ENCODE peak calls at places on chromosomes 11 and 22, in nine cellular contexts. L is A549; J is body of pancreas; R is neural progenitor cell; A is CD8-positive, alpha-beta T cell; S is esophagus squamous epithelium; E is adrenal gland; Y is ovary; B is GM23338. D is an unnamed sample.

GRCh38 chr11:126157326-126158030 is 54.0 kb downstream of the RPUSD4 start:
- DNase-seq in L (no peak), J (no peak), R (no peak), A (no peak), S (no peak), E (no peak), Y (peak; percentile 4), B (no peak), D (no peak)

GRCh38 chr11:71305451-71306125 is 53.2 kb upstream of the SHANK2 start:
- DNase-seq in L (no peak), J (no peak), R (no peak), A (no peak), S (no peak), E (no peak), Y (peak; percentile 6), B (no peak), D (no peak)

GRCh38 chr11:124970925-124971324 is 16.9 kb downstream of the CCDC15 start:
- DNase-seq in L (peak; percentile 32), J (no peak), R (peak; percentile 48), A (no peak), S (no peak), E (no peak), Y (no peak), B (peak; percentile 78), D (peak; percentile 57)

GRCh38 chr22:35431483-35432205 is 31.7 kb downstream of the MCM5 start:
- DNase-seq in L (no peak), J (no peak), R (no peak), A (no peak), S (no peak), E (no peak), Y (no peak), B (no peak), D (no peak)

GRCh38 chr11:86069408-86070086 is 663 bp upstream of the PICALM start:
- DNase-seq in L (peak; percentile 86), J (peak; percentile 24), R (no peak), A (no peak), S (no peak), E (peak; percentile 23), Y (no peak), B (peak; percentile 79), D (peak; percentile 75)

GRCh38 chr22:27724706-27725105 is 76.8 kb downstream of the MN1 start:
- DNase-seq in L (no peak), J (no peak), R (no peak), A (no peak), S (no peak), E (no peak), Y (no peak), B (no peak), D (no peak)

GRCh38 chr11:825366-826231 is 2.1 kb upstream of the CRACR2B start:
- DNase-seq in L (no peak), J (peak; percentile 88), R (no peak), A (no peak), S (no peak), E (no peak), Y (no peak), B (no peak), D (no peak)

GRCh38 chr11:125110996-125111340 is 458 bp downstream of the TMEM218 start:
- DNase-seq in L (peak; percentile 5), J (no peak), R (no peak), A (no peak), S (no peak), E (no peak), Y (no peak), B (peak; percentile 38), D (no peak)

DNA sequence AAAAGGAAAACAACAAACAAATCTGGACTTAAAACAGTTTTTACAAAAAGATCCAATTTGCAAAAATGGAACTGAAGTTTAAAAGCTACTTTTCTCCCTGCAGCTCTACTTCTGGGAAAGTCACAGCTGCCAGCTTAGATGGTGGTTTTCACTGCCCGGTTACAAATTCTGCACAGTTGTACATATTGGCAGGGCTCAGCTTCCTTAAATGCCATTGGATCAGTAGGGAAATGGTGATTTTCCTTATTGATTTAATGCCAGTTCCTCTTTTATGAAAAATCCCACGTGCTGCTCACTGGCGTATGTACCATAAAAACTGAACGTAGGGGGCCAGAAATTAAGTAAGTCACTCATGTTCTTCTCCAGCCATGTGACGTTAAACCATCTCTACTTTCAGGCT is 22.8 kb downstream of the GRAP2 start:
- DNase-seq in L (no peak), J (peak; percentile 39), R (no peak), A (no peak), S (no peak), E (no peak), Y (no peak), B (no peak), D (no peak)
- H3K27ac ChIP-seq in L (no peak overlapping the region), J (no peak overlapping the region), R (no peak overlapping the region), A (no peak overlapping the region), S (no peak overlapping the region), E (no peak overlapping the region), Y (no peak overlapping the region), B (no peak overlapping the region), D (no peak overlapping the region)

GRCh38 chr11:62394825-62395538 is 23.9 kb upstream of the SCGB1A1 start:
- DNase-seq in L (peak; percentile 83), J (peak; percentile 80), R (peak; percentile 87), A (peak; percentile 41), S (no peak), E (peak; percentile 76), Y (peak; percentile 83), B (peak; percentile 89), D (peak; percentile 87)

GRCh38 chr11:62392506-62392905 is 26.3 kb upstream of the SCGB1A1 start:
- DNase-seq in L (no peak), J (no peak), R (no peak), A (no peak), S (no peak), E (no peak), Y (no peak), B (no peak), D (no peak)

GRCh38 chr11:62391642-62392425 is 27.0 kb upstream of the SCGB1A1 start:
- DNase-seq in L (no peak), J (no peak), R (no peak), A (no peak), S (no peak), E (no peak), Y (no peak), B (peak; percentile 63), D (no peak)

GRCh38 chr11:62393735-62394134 is 25.1 kb upstream of the SCGB1A1 start:
- DNase-seq in L (no peak), J (no peak), R (no peak), A (no peak), S (no peak), E (no peak), Y (no peak), B (no peak), D (no peak)

DNA sequence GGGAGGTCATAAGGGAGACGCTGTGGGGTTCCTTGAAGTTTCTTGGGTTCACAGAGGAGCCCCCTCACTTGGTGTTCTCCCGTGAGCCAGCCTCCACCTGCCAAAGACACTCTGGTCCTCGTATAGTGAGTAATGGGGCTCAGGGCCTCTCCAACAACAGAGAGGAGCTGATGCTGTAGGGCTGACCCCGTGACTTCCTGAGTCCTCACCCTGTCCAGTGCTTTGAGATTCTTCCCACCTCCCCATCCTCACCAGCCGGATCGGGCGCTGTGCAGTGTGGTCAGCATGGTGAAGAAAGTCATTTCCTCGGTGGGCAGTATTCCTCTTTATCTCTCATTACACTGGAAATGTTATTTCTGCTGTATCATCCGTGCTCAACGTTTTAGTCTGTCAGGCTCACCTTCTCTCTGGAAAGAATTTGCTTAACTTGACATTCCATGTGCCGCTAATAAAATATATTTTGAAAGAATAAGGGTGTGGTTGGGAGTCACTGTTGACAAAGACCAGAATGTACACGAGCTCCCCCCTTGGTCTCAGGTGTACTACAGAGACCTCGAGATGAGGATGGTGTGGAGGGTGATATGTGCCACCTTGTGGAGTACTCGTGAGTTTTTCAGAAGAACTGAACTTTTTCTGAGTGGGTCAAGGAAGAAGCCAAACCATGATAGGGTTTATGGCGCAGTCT is 25.7 kb upstream of the SCGB1A1 start:
- DNase-seq in L (peak; percentile 82), J (no peak), R (no peak), A (peak; percentile 36), S (no peak), E (no peak), Y (no peak), B (no peak), D (peak; percentile 65)
- TF ChIP-seq CTCF in L (peak; percentile 52), J (no peak), R (no peak), A (peak; percentile 37), S (no peak), E (no peak), Y (no peak), B (peak; percentile 29), D (peak; percentile 48)

GRCh38 chr22:39369186-39369585 is 19.4 kb downstream of the SYNGR1 start:
- DNase-seq in L (no peak), J (no peak), R (no peak), A (no peak), S (no peak), E (no peak), Y (no peak), B (no peak), D (no peak)
- H3K27ac ChIP-seq in L (no peak overlapping the region), J (no peak overlapping the region), R (no peak overlapping the region), A (no peak overlapping the region), S (no peak overlapping the region), E (no peak overlapping the region), Y (no peak overlapping the region), B (no peak overlapping the region), D (no peak overlapping the region)

GRCh38 chr11:17388609-17389204 is at the start of gene KCNJ11:
- DNase-seq in L (no peak), J (peak; percentile 55), R (peak; percentile 36), A (no peak), S (no peak), E (no peak), Y (no peak), B (peak; percentile 80), D (no peak)

GRCh38 chr11:17389957-17390649 is 1.6 kb upstream of the KCNJ11 start:
- DNase-seq in L (no peak), J (no peak), R (no peak), A (no peak), S (no peak), E (no peak), Y (no peak), B (no peak), D (no peak)

GRCh38 chr11:17387280-17387679 is 1.2 kb downstream of the KCNJ11 start:
- DNase-seq in L (no peak), J (no peak), R (no peak), A (no peak), S (no peak), E (no peak), Y (no peak), B (no peak), D (no peak)

GRCh38 chr11:17387811-17388210 is 648 bp downstream of the KCNJ11 start:
- DNase-seq in L (no peak), J (no peak), R (no peak), A (no peak), S (no peak), E (no peak), Y (no peak), B (no peak), D (no peak)

DNA sequence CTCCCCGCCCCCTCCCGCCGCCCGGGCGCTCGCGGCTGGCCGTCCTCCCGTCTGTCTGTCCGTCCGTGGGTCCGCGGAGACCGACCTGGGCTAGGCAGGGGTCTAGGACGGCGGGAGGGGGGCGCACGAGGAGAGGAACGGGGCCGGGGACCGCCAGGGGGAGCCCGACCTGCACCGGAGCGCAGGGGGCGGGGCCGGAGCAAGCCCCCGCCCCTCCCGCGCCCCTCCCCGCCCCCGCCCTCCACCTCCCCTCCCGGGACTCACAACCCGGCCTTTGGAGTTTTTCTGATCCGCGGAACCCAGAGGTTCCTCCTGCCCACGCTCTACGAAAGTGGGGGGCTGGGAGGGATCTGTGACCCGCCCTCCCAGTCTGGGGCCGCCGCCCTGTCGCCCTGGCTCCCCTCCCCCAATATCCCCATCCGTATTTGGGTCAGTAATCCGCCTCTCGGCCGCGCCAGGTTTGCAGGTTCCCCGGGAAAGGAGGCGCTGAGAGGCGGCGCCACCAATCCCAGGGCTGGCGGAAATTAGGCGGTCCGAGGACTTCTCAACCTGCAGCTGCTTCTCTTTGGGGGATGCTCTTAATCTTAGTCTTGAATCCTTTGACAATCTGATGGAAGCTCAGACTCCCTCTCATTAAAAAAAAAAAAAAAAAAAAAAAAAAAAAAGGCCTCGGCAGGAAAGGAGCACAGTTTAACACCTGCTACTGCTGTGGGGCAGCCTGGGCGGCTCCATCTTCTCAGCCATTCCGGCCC is 922 bp upstream of the KCNJ11 start:
- DNase-seq in L (peak; percentile 70), J (peak; percentile 88), R (peak; percentile 93), A (peak; percentile 78), S (no peak), E (peak; percentile 72), Y (peak; percentile 75), B (peak; percentile 95), D (peak; percentile 77)
- TF ChIP-seq CTCF in L (peak; percentile 96), J (peak; percentile 76), R (peak; percentile 73), A (peak; percentile 71), S (peak; percentile 68), E (no peak), Y (peak; percentile 45), B (peak; percentile 71), D (peak; percentile 75)